ENCODE peak calls at places on chromosomes 6 and 20, in eight cellular contexts. I is ovary, S is uterus, P is H1, H is transverse colon, J is HepG2, X is breast epithelium, F is HCT116. V is an unnamed sample.

GRCh38 chr6:170210026-170210390 is 80.9 kb downstream of the DLL1 start:
- DNase-seq in X (peak; percentile 16), P (no peak), F (no peak), H (no peak), S (no peak), I (no peak), J (no peak), V (no peak)

GRCh38 chr20:44056010-44056698 is 130.8 kb downstream of the JPH2 start:
- DNase-seq in S (no peak), X (peak; percentile 13), F (no peak), H (peak; percentile 42), I (no peak), J (peak; percentile 61), P (peak; percentile 69), V (no peak)

GRCh38 chr20:61800359-61801064 is 265.2 kb downstream of the TAF4 start:
- DNase-seq in J (no peak), X (no peak), S (no peak), F (no peak), P (no peak), H (no peak), I (no peak), V (no peak)

GRCh38 chr20:47355489-47356219 is 845 bp downstream of the ZMYND8 start:
- DNase-seq in S (no peak), H (no peak), X (no peak), P (no peak), F (no peak), J (no peak), I (no peak), V (no peak)

GRCh38 chr6:132089173-132089572 is 138.0 kb upstream of the CCN2 start:
- DNase-seq in H (no peak), S (no peak), X (no peak), P (no peak), F (no peak), I (no peak), J (no peak), V (no peak)

GRCh38 chr6:17928514-17929430 is 58.7 kb downstream of the KIF13A start:
- DNase-seq in J (peak; percentile 41), H (no peak), P (no peak), X (no peak), S (no peak), F (no peak), I (no peak), V (no peak)

GRCh38 chr6:56507517-56507916 is 135.2 kb downstream of the DST start:
- DNase-seq in P (no peak), J (no peak), F (no peak), H (no peak), X (no peak), I (no peak), S (no peak), V (peak; percentile 47)

GRCh38 chr6:14673201-14673600 is 555.6 kb downstream of the CD83 start:
- DNase-seq in P (no peak), H (no peak), S (no peak), F (no peak), I (no peak), J (no peak), X (no peak), V (no peak)

GRCh38 chr20:46671866-46672542 is 17.2 kb downstream of the TP53RK start:
- DNase-seq in X (no peak), H (no peak), F (no peak), J (no peak), P (no peak), I (no peak), S (no peak), V (no peak)

GRCh38 chr20:19775353-19776201 is 17.5 kb downstream of the RIN2 start:
- DNase-seq in I (no peak), X (no peak), P (no peak), J (no peak), S (no peak), F (no peak), H (peak; percentile 61), V (no peak)

GRCh38 chr20:50395258-50395729 is 114.9 kb upstream of the PTPN1 start:
- DNase-seq in P (no peak), S (peak; percentile 71), J (no peak), X (peak; percentile 43), H (peak; percentile 62), I (peak; percentile 45), F (no peak), V (peak; percentile 97)

GRCh38 chr6:111492499-111492898 is 9.5 kb upstream of the REV3L start:
- DNase-seq in I (no peak), P (no peak), S (no peak), F (no peak), J (no peak), H (no peak), X (no peak), V (no peak)

GRCh38 chr6:135250751-135251356 is 69.7 kb downstream of the MYB start:
- DNase-seq in I (no peak), F (no peak), X (no peak), J (peak; percentile 49), S (no peak), H (peak; percentile 45), P (peak; percentile 56), V (no peak)

GRCh38 chr20:48933017-48933766 is 11.7 kb downstream of the ARFGEF2 start:
- DNase-seq in P (no peak), J (no peak), I (no peak), X (no peak), S (no peak), H (peak; percentile 89), F (no peak), V (no peak)

GRCh38 chr6:35603326-35604202 is 85.2 kb downstream of the FKBP5 start:
- DNase-seq in X (no peak), P (no peak), J (peak; percentile 77), F (no peak), H (no peak), I (no peak), S (no peak), V (no peak)

GRCh38 chr6:54310377-54311152 is 2.3 kb downstream of the TINAG start:
- DNase-seq in J (no peak), S (no peak), P (no peak), I (no peak), H (no peak), X (no peak), F (no peak), V (no peak)

GRCh38 chr6:156833755-156834154 is 56.6 kb downstream of the ARID1B start:
- DNase-seq in X (no peak), F (no peak), I (no peak), J (no peak), H (no peak), P (no peak), S (no peak), V (no peak)

GRCh38 chr6:123616942-123617341 is 19.8 kb downstream of the TRDN start:
- DNase-seq in P (no peak), H (no peak), S (no peak), F (no peak), J (no peak), I (no peak), X (no peak), V (no peak)

GRCh38 chr6:42512498-42513042 is 51.3 kb upstream of the UBR2 start:
- DNase-seq in F (no peak), I (no peak), S (no peak), H (no peak), J (no peak), P (no peak), X (no peak), V (no peak)

GRCh38 chr20:5592823-5593761 is 157.1 kb upstream of the SHLD1 start:
- DNase-seq in J (no peak), P (no peak), X (no peak), F (no peak), S (no peak), H (no peak), I (no peak), V (no peak)

GRCh38 chr6:38570750-38571149 is 69.0 kb downstream of the BTBD9 start:
- DNase-seq in P (no peak), X (no peak), F (no peak), J (no peak), H (no peak), I (no peak), S (no peak), V (no peak)

GRCh38 chr6:151155095-151155494 is 84.7 kb upstream of the AKAP12 start:
- DNase-seq in S (no peak), H (no peak), I (no peak), J (no peak), P (no peak), X (no peak), F (no peak), V (no peak)

GRCh38 chr6:12289655-12290489 is at the start of gene EDN1:
- DNase-seq in P (peak; percentile 81), H (peak; percentile 85), J (peak; percentile 57), X (peak; percentile 80), I (peak; percentile 64), S (peak; percentile 55), F (peak; percentile 69), V (peak; percentile 81)

GRCh38 chr20:45343867-45344721 is 4.1 kb downstream of the SDC4 start:
- DNase-seq in H (peak; percentile 76), I (no peak), J (peak; percentile 97), S (peak; percentile 70), X (peak; percentile 90), P (no peak), F (peak; percentile 72), V (peak; percentile 90)
- TF ChIP-seq POLR2A in H (peak; percentile 43), I (no peak), J (peak; percentile 16), S (peak; percentile 37), X (peak; percentile 70), P (no peak), F (no peak), V (peak; percentile 66)

GRCh38 chr20:1206749-1207148 is 3.5 kb downstream of the C20orf202 start:
- DNase-seq in I (no peak), X (no peak), F (no peak), P (peak; percentile 43), S (no peak), J (no peak), H (no peak), V (no peak)
- H3K27ac ChIP-seq in I (no peak overlapping the region), X (no peak overlapping the region), F (no peak overlapping the region), P (no peak overlapping the region), S (no peak overlapping the region), J (no peak overlapping the region), H (no peak overlapping the region), V (no peak overlapping the region)

DNA sequence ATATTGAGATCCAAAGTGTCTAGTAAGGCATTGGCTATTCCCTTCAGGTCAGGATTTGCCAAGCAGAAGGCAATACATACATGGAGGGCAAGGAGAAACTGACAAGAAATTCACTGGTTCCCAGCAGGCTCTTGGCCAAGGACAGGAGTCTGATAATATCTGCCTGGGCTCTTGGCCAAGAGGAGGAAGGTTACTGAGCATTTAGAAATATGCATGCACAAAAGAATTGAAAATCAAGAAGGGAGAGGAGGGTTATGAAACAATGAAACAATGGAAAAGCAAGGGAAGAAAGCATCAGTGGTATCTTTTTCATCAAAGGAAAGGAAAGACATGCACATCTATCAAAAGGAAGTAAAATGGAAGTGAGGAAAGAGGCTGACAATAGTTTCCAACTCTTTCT is 42.4 kb downstream of the ARHGAP18 start:
- DNase-seq in J (no peak), F (no peak), P (no peak), S (no peak), X (no peak), I (no peak), H (no peak), V (peak; percentile 87)
- H3K4me1 ChIP-seq in J (peaks cover 73% of the 10 kb centered on the region), F (peaks cover 94% of the 10 kb centered on the region), P (no peaks in the 10 kb centered on the region), S (no peaks in the 10 kb centered on the region), X (no peaks in the 10 kb centered on the region), I (peaks cover 2% of the 10 kb centered on the region), H (peaks cover 32% of the 10 kb centered on the region), V (peaks cover 58% of the 10 kb centered on the region)

DNA sequence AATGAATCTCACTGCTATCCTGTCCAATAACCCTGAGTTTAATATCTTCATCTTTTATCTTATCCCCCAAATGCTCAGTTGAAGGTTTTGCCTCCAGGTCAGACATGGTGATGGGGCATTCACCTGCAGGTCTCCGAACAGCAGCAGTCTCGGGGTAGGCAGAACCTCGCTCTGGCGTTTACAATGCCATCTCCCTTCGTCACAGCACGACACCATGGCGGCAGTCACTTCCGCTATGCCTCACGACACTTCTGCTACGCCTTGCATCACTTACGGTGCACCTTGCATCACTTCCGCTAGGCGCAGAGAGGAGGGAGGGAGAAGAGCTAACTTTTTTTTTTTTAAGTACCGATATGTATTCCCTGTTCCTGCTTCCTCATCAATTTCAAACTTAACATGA is 194.9 kb downstream of the BCAS1 start:
- DNase-seq in S (no peak), J (no peak), X (no peak), I (no peak), H (no peak), P (no peak), F (no peak), V (no peak)
- TF ChIP-seq POLR2A in S (no peak), J (no peak), X (no peak), I (no peak), H (no peak), P (no peak), F (no peak), V (no peak)